ENCODE peak calls at places on chromosomes 13 and 19, in five cellular contexts. X, U, D, J and Q are unnamed samples.
A peak's percentile ranks its signal among the peaks of the same experiment; 100 is the strongest.

GRCh38 chr13:47033216-47033615 is 136.4 kb upstream of the HTR2A start:
- DNase-seq in D (peak; percentile 50), J (no peak), U (no peak), X (no peak), Q (peak; percentile 59)

GRCh38 chr13:25377244-25377962 is 5.6 kb downstream of the ATP8A2 start:
- DNase-seq in U (no peak), D (no peak), J (no peak), X (no peak), Q (no peak)

GRCh38 chr19:17420267-17420924 is 549 bp downstream of the MVB12A start:
- DNase-seq in J (no peak), U (peak; percentile 52), D (no peak), X (peak; percentile 40), Q (peak; percentile 73)

GRCh38 chr19:38658462-38659306 is 11.2 kb downstream of the ACTN4 start:
- DNase-seq in U (peak; percentile 81), D (peak; percentile 98), X (no peak), J (peak; percentile 99), Q (peak; percentile 84)

GRCh38 chr13:40148103-40148502 is 492.6 kb downstream of the COG6 start:
- DNase-seq in X (no peak), D (no peak), U (no peak), J (no peak), Q (no peak)

GRCh38 chr13:98014766-98015165 is 61.3 kb downstream of the IPO5 start:
- DNase-seq in D (peak; percentile 49), J (peak; percentile 28), U (no peak), X (no peak), Q (no peak)

GRCh38 chr13:48404952-48405351 is 8.0 kb downstream of the LPAR6 start:
- DNase-seq in X (no peak), J (no peak), D (no peak), U (no peak), Q (no peak)

GRCh38 chr13:82747331-82747730 is 1134.9 kb downstream of the SLITRK1 start:
- DNase-seq in U (no peak), J (no peak), X (no peak), D (no peak), Q (no peak)

GRCh38 chr19:2166741-2167738 is 3.3 kb downstream of the DOT1L start:
- DNase-seq in D (no peak), U (peak; percentile 82), X (no peak), J (peak; percentile 59), Q (peak; percentile 82)

GRCh38 chr19:41882568-41883462 is at the start of gene ARHGEF1:
- DNase-seq in J (no peak), U (peak; percentile 35), D (no peak), X (peak; percentile 67), Q (peak; percentile 43)

GRCh38 chr13:67238277-67238859 is 8.2 kb upstream of the PCDH9 start:
- DNase-seq in X (no peak), U (no peak), J (no peak), D (no peak), Q (no peak)

GRCh38 chr13:20547479-20547908 is 19.5 kb upstream of the IFT88 start:
- DNase-seq in D (no peak), U (no peak), J (no peak), X (no peak), Q (no peak)

GRCh38 chr13:83780201-83780600 is 102.1 kb downstream of the SLITRK1 start:
- DNase-seq in D (peak; percentile 47), U (no peak), X (peak; percentile 36), J (no peak), Q (no peak)

GRCh38 chr19:45385392-45386221 is 15.2 kb upstream of the ERCC2 start:
- DNase-seq in D (no peak), U (no peak), X (no peak), J (no peak), Q (no peak)

GRCh38 chr19:33374406-33374703 is 846 bp downstream of the CEBPG start:
- DNase-seq in D (no peak), J (no peak), U (no peak), X (no peak), Q (no peak)

GRCh38 chr19:33375760-33376159 is 2.3 kb downstream of the CEBPG start:
- DNase-seq in J (no peak), D (no peak), X (no peak), U (peak; percentile 69), Q (no peak)

GRCh38 chr19:33376423-33376822 is 2.9 kb downstream of the CEBPG start:
- DNase-seq in U (peak; percentile 85), J (peak; percentile 61), D (peak; percentile 80), X (no peak), Q (peak; percentile 70)

GRCh38 chr19:33375156-33375744 is 1.7 kb downstream of the CEBPG start:
- DNase-seq in X (no peak), J (no peak), U (no peak), D (no peak), Q (no peak)

GRCh38 chr19:33373701-33374405 is at the start of gene CEBPG:
- DNase-seq in J (peak; percentile 56), D (no peak), X (peak; percentile 67), U (peak; percentile 48), Q (peak; percentile 58)
- TF ChIP-seq CTCF in J (no peak), D (peak; percentile 12), X (peak; percentile 7), U (peak; percentile 12), Q (no peak)

DNA sequence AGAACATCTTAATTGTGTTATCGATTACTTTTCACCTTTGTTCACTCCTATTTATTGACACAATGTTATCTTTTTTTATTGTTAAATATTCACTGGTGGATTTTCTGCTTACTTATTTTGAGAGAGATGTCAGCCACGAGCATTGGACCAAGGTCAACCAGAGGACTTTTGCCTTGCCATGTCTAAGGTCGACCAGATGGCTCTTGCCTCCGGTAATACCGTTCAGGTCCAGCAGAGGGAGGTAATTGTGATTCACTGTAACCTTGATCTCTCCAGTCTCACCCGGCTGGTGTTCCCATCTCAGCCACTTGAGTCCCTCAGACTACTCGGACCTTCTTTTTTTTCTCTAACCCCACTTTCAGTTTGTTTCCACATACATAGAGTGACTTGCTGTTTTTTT is 1438.1 kb downstream of the UQCRFS1 start:
- DNase-seq in U (no peak), J (no peak), X (no peak), D (no peak), Q (no peak)
- TF ChIP-seq CTCF in U (no peak), J (no peak), X (peak; percentile 44), D (peak; percentile 62), Q (no peak)

GRCh38 chr19:13797058-13797440 is 1.8 kb downstream of the ZSWIM4 start:
- DNase-seq in D (no peak), U (no peak), X (no peak), J (no peak), Q (peak; percentile 78)

GRCh38 chr19:13795595-13796300 is 505 bp downstream of the ZSWIM4 start:
- DNase-seq in D (no peak), J (no peak), X (no peak), U (no peak), Q (no peak)

GRCh38 chr19:13797870-13798269 is 2.6 kb downstream of the ZSWIM4 start:
- DNase-seq in D (peak; percentile 46), U (peak; percentile 52), J (no peak), X (no peak), Q (peak; percentile 53)

GRCh38 chr19:13794752-13795589 is at the start of gene ZSWIM4:
- DNase-seq in X (peak; percentile 96), U (peak; percentile 99), J (peak; percentile 98), D (peak; percentile 99), Q (peak; percentile 100)

GRCh38 chr19:13796301-13797057 is 1.2 kb downstream of the ZSWIM4 start:
- DNase-seq in D (peak; percentile 88), X (no peak), U (peak; percentile 87), J (peak; percentile 86), Q (peak; percentile 88)
- TF ChIP-seq CTCF in D (peak; percentile 58), X (no peak), U (no peak), J (peak; percentile 54), Q (no peak)

DNA sequence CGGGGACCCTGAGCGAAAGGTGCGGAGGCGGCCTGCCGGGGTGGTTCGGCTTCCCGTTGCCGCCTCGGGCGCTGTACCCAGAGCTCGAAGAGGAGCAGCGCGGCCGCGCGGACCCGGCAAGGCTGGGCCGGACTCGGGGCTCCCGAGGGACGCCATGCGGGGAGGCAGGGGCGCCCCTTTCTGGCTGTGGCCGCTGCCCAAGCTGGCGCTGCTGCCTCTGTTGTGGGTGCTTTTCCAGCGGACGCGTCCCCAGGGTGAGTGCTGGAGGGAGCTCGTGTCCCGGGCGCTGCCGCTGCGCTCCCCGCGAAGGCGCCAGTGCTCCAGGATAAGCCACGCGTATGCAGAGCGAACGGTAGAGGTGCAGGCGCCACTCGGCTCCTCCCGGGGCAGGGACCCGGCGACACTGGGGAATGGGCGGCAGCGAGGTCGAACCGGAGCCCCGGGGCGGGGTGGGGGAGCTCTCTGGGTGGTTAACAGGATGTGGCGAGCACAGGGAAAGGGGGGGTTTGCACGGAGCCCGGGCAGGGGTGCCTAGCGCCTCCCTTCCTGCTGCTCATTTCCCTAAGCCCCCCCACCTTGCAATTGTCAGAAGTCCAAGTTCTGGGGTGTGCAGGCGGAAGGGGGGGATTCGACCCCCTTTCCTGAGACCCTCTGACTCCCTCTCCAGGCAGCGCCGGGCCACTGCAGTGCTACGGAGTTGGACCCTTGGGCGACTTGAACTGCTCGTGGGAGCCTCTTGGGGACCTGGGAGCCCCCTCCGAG is at the start of gene IL27RA:
- DNase-seq in D (peak; percentile 15), X (peak; percentile 52), J (no peak), U (peak; percentile 31), Q (peak; percentile 57)
- TF ChIP-seq CTCF in D (peak; percentile 87), X (peak; percentile 64), J (peak; percentile 79), U (peak; percentile 54), Q (peak; percentile 49)